ENCODE peak calls at places on chromosomes 2 and 18, in six cellular contexts. G, S, O, N, H and L are unnamed samples.

GRCh38 chr2:11784747-11785610 is 38.5 kb downstream of the LPIN1 start:
- DNase-seq in G (no peak), S (no peak), O (no peak), N (peak), H (peak), L (peak)

GRCh38 chr2:235526166-235526565 is 32.3 kb downstream of the AGAP1 start:
- DNase-seq in G (no peak), S (no peak), O (no peak), N (no peak), H (no peak), L (no peak)

GRCh38 chr2:9087151-9087681 is 83.7 kb upstream of the MBOAT2 start:
- DNase-seq in G (no peak), S (no peak), O (no peak), N (no peak), H (no peak), L (peak)

GRCh38 chr2:194619368-194619767 is 1037.7 kb upstream of the SLC39A10 start:
- DNase-seq in G (no peak), S (no peak), O (no peak), N (no peak), H (no peak), L (no peak)

GRCh38 chr2:42917374-42918017 is 125.1 kb upstream of the HAAO start:
- DNase-seq in G (peak), S (no peak), O (no peak), N (peak), H (peak), L (peak)

GRCh38 chr2:102698369-102699111 is 63.3 kb upstream of the TMEM182 start:
- DNase-seq in G (peak), S (no peak), O (no peak), N (peak), H (no peak), L (no peak)

GRCh38 chr2:177245010-177245422 is 19.5 kb downstream of the NFE2L2 start:
- DNase-seq in G (no peak), S (no peak), O (no peak), N (peak), H (no peak), L (peak)

GRCh38 chr18:22466608-22467390 is 49.1 kb upstream of the CTAGE1 start:
- DNase-seq in G (no peak), S (no peak), O (no peak), N (peak), H (no peak), L (peak)

GRCh38 chr2:70607121-70607551 is 53.5 kb upstream of the TGFA start:
- DNase-seq in G (no peak), S (no peak), O (peak), N (peak), H (no peak), L (no peak)

GRCh38 chr2:132424526-132425121 is 8.0 kb downstream of the GPR39 start:
- DNase-seq in G (no peak), S (no peak), O (no peak), N (peak), H (no peak), L (peak)

GRCh38 chr2:38427936-38428335 is 50.9 kb upstream of the ATL2 start:
- DNase-seq in G (no peak), S (no peak), O (no peak), N (no peak), H (no peak), L (no peak)

GRCh38 chr2:67532325-67532724 is 135.2 kb downstream of the ETAA1 start:
- DNase-seq in G (no peak), S (no peak), O (no peak), N (no peak), H (no peak), L (no peak)

GRCh38 chr2:102735431-102736130 is 26.2 kb upstream of the TMEM182 start:
- DNase-seq in G (no peak), S (no peak), O (no peak), N (peak), H (no peak), L (peak)

GRCh38 chr2:162215162-162215561 is 28.1 kb downstream of the FAP start:
- DNase-seq in G (no peak), S (no peak), O (no peak), N (no peak), H (no peak), L (no peak)

GRCh38 chr2:73759287-73759764 is 20.6 kb downstream of the DUSP11 start:
- DNase-seq in G (no peak), S (no peak), O (no peak), N (peak), H (no peak), L (peak)

GRCh38 chr2:230714122-230714453 is 1.4 kb downstream of the CAB39 start:
- DNase-seq in G (no peak), S (no peak), O (no peak), N (peak), H (no peak), L (peak)

GRCh38 chr18:51135361-51135760 is 62.1 kb downstream of the MEX3C start:
- DNase-seq in G (no peak), S (no peak), O (no peak), N (peak), H (no peak), L (peak)

GRCh38 chr2:214019229-214019972 is 391.5 kb upstream of the VWC2L start:
- DNase-seq in G (no peak), S (no peak), O (no peak), N (peak), H (no peak), L (peak)

GRCh38 chr18:55322176-55322735 is 265.7 kb downstream of the TCF4 start:
- DNase-seq in G (peak), S (no peak), O (peak), N (peak), H (peak), L (peak)

GRCh38 chr2:235958631-235959395 is 209.4 kb downstream of the GBX2 start:
- DNase-seq in G (no peak), S (no peak), O (no peak), N (no peak), H (peak), L (no peak)

GRCh38 chr2:232689152-232689910 is 7.8 kb upstream of the GIGYF2 start:
- DNase-seq in G (no peak), S (no peak), O (no peak), N (peak), H (no peak), L (peak)

GRCh38 chr18:68549257-68549871 is 165.5 kb downstream of the TMX3 start:
- DNase-seq in G (no peak), S (no peak), O (no peak), N (peak), H (no peak), L (peak)

GRCh38 chr2:118987886-118988285 is 45.9 kb downstream of the MARCO start:
- DNase-seq in G (no peak), S (no peak), O (no peak), N (no peak), H (no peak), L (no peak)